ENCODE peak calls at places on chromosomes 12 and 14, in five cellular contexts. E is fibroblast of the aortic adventitia, M is stomach, Y is fibroblast of villous mesenchyme, O is omental fat pad. H is an unnamed sample.

GRCh38 chr14:100116134-100116533 is 43.3 kb downstream of the DEGS2 start:
- DNase-seq in E (no peak), M (no peak), Y (no peak), O (no peak), H (no peak)

GRCh38 chr14:61489002-61489401 is 167.6 kb downstream of the PRKCH start:
- DNase-seq in E (peak; percentile 69), M (no peak), Y (peak; percentile 53), O (no peak), H (no peak)

GRCh38 chr12:68067762-68068376 is 78.6 kb downstream of the IFNG-AS1 start:
- DNase-seq in E (peak; percentile 1), M (no peak), Y (peak; percentile 1), O (no peak), H (no peak)

GRCh38 chr12:19273482-19274330 is 144.2 kb downstream of the PLEKHA5 start:
- DNase-seq in E (peak; percentile 96), M (peak; percentile 67), Y (peak; percentile 96), O (peak; percentile 40), H (no peak)

GRCh38 chr12:28536088-28536487 is 345.8 kb downstream of the CCDC91 start:
- DNase-seq in E (peak; percentile 87), M (no peak), Y (peak; percentile 85), O (no peak), H (no peak)

GRCh38 chr12:132204822-132205270 is 60.6 kb downstream of the NOC4L start:
- DNase-seq in E (no peak), M (no peak), Y (no peak), O (no peak), H (no peak)

GRCh38 chr14:100107236-100107635 is 42.0 kb downstream of the EVL start:
- DNase-seq in E (no peak), M (no peak), Y (peak; percentile 32), O (no peak), H (no peak)

GRCh38 chr12:34347367-34347766 is 325.1 kb downstream of the ALG10 start:
- DNase-seq in E (no peak), M (no peak), Y (no peak), O (no peak), H (no peak)

GRCh38 chr14:99683619-99684355 is at the start of gene CYP46A1:
- DNase-seq in E (peak; percentile 99), M (peak; percentile 100), Y (peak; percentile 100), O (peak; percentile 99), H (peak; percentile 98)

GRCh38 chr12:92403210-92404175 is 257.8 kb upstream of the BTG1 start:
- DNase-seq in E (no peak), M (no peak), Y (no peak), O (no peak), H (no peak)

GRCh38 chr12:132131952-132132351 is 12.2 kb downstream of the DDX51 start:
- DNase-seq in E (no peak), M (no peak), Y (no peak), O (no peak), H (no peak)

GRCh38 chr14:82113007-82113406 is 579.4 kb upstream of the SEL1L start:
- DNase-seq in E (no peak), M (no peak), Y (no peak), O (no peak), H (no peak)
- TF ChIP-seq CTCF in E (no peak), M (no peak), Y (no peak), O (no peak), H (no peak)

GRCh38 chr12:77686760-77687159 is 143.9 kb upstream of the NAV3 start:
- DNase-seq in E (peak; percentile 57), M (no peak), Y (peak; percentile 2), O (no peak), H (no peak)
- TF ChIP-seq CTCF in E (peak; percentile 28), M (no peak), Y (no peak), O (no peak), H (peak; percentile 35)

GRCh38 chr12:57485695-57486094 is 2.2 kb upstream of the MARS1 start:
- DNase-seq in E (no peak), M (no peak), Y (no peak), O (no peak), H (no peak)

GRCh38 chr12:57488397-57489156 is 709 bp downstream of the MARS1 start:
- DNase-seq in E (peak; percentile 20), M (no peak), Y (peak; percentile 30), O (no peak), H (no peak)

GRCh38 chr12:57487055-57487596 is 742 bp upstream of the MARS1 start:
- DNase-seq in E (no peak), M (no peak), Y (no peak), O (no peak), H (no peak)

GRCh38 chr12:57489157-57489641 is 1.3 kb downstream of the MARS1 start:
- DNase-seq in E (no peak), M (no peak), Y (no peak), O (no peak), H (no peak)

GRCh38 chr12:57487597-57488396 is at the start of gene MARS1:
- DNase-seq in E (peak; percentile 97), M (peak; percentile 96), Y (peak; percentile 97), O (peak; percentile 88), H (peak; percentile 72)
- TF ChIP-seq CTCF in E (no peak), M (no peak), Y (no peak), O (no peak), H (no peak)

GRCh38 chr14:65373671-65374039 is 38.9 kb upstream of the FUT8 start:
- DNase-seq in E (peak; percentile 46), M (peak; percentile 29), Y (peak; percentile 45), O (no peak), H (no peak)
- TF ChIP-seq CTCF in E (peak; percentile 10), M (no peak), Y (peak; percentile 31), O (no peak), H (no peak)

DNA sequence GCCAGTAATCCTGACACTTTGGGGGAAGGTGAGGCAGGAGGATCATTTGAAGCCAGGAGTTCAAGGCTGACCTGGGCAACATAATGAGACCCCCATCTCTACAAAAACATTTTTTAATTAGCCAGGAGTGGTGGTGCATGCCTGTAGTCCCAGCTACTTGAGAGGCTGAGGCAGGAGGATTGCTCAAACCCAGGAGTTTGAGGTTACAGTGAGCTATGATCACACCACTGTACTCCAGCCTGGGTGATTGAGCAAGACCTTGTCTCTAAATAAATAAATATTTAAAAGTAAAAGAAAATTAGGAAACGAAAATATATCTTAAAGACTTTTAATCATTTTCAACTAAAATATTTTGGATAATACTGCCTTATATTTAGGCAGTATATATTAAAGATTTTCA is 25.9 kb downstream of the CKB start:
- DNase-seq in E (no peak), M (no peak), Y (peak; percentile 41), O (no peak), H (no peak)
- TF ChIP-seq CTCF in E (no peak), M (no peak), Y (no peak), O (no peak), H (no peak)

GRCh38 chr12:65279387-65280112 is 1.1 kb downstream of the MSRB3 start:
- DNase-seq in E (peak; percentile 23), M (no peak), Y (no peak), O (no peak), H (no peak)

GRCh38 chr12:65280306-65280705 is 1.8 kb downstream of the MSRB3 start:
- DNase-seq in E (peak; percentile 46), M (no peak), Y (peak; percentile 51), O (no peak), H (no peak)

GRCh38 chr12:65278576-65279386 is at the start of gene MSRB3:
- DNase-seq in E (peak; percentile 75), M (peak; percentile 43), Y (peak; percentile 72), O (peak; percentile 26), H (peak; percentile 61)

GRCh38 chr12:65277994-65278575 is 398 bp upstream of the MSRB3 start:
- DNase-seq in E (no peak), M (no peak), Y (no peak), O (peak; percentile 29), H (no peak)

DNA sequence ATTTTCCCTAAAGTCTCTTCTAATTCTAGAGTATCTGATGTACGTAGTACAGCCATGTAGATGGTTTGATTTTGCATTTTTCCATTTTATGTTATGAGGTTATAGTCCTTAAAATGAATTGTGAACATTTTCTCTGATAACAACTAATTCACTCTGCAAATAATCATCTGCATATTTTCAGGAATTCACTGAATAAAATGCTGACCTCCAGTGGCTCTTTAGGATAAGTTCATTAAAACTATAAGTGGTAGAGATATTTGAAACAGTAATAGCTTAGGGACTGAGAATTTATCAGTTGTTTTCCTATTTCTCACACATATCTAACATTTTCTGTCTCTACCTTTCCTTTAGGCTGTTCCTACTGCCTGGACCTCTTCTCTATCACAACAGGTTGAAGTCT is 4.4 kb downstream of the MSRB3 start:
- DNase-seq in E (no peak), M (no peak), Y (no peak), O (no peak), H (no peak)
- TF ChIP-seq CTCF in E (peak; percentile 10), M (no peak), Y (no peak), O (no peak), H (no peak)

DNA sequence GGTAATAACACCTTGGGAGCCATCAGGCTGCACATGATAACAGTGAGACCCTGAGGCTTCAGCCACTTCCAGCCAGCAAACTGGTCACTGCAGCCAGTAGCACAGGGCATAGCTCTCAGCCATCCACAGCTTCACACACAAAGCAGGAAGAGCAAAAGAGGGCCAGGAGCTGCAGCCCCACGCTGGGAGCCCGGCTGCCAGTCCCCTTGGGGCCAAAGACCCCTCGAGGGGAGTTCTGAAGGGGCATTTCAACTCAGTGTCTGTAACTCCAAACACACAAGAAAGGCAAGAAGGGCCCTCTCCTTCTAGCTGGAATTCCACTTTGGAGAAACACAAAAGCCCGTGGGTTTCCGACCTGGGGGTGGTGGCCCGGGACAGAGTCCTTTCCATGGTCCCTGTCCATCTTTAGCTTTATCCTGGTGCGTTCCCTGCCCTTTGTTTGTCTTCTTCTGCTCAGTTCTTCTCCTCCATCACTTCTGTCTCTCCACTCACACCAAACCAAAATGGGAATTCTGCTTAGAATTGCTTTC is 151.8 kb upstream of the FKBP4 start:
- DNase-seq in E (no peak), M (no peak), Y (no peak), O (no peak), H (no peak)
- TF ChIP-seq CTCF in E (no peak), M (no peak), Y (no peak), O (no peak), H (no peak)

GRCh38 chr12:6225630-6226001 is 25.4 kb downstream of the CD9 start:
- DNase-seq in E (peak; percentile 59), M (no peak), Y (no peak), O (no peak), H (no peak)

GRCh38 chr12:6224550-6224949 is 24.4 kb downstream of the CD9 start:
- DNase-seq in E (no peak), M (no peak), Y (no peak), O (no peak), H (no peak)

GRCh38 chr12:6226002-6226700 is 26.0 kb downstream of the CD9 start:
- DNase-seq in E (peak; percentile 98), M (peak; percentile 79), Y (peak; percentile 88), O (no peak), H (no peak)

GRCh38 chr12:6228535-6229223 is 28.5 kb downstream of the CD9 start:
- DNase-seq in E (peak; percentile 31), M (no peak), Y (peak; percentile 79), O (no peak), H (no peak)

DNA sequence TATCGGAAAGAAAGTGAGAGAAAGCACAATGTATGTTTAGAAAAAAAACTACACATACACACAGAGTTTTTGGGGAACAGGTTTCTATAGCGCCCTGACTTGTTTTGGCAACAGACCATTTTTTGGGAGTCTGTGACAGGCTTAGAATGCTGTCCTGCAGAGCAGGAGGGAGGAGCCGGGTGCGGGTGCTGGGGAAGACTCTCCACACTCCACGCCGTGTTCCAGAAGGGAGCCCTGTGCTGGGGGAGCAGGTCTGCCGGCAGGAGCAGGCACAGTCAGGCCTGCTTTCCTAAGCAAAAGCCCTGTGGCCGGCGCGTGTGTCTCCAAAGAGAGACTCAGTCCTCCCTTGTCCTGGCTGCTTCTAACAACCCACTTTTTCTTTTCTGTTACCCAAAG is 26.5 kb downstream of the CD9 start:
- DNase-seq in E (no peak), M (no peak), Y (no peak), O (no peak), H (no peak)
- TF ChIP-seq CTCF in E (no peak), M (no peak), Y (no peak), O (no peak), H (no peak)